ENCODE peak calls at places on chromosomes 3 and 15, in ten cellular contexts. D, F, R, M, Q, T, O, Z, P and H are unnamed samples.

GRCh38 chr3:38168988-38169363 is 3.6 kb downstream of the OXSR1 start:
- DNase-seq in D (no peak), F (no peak), R (no peak), M (no peak), Q (no peak), T (peak; percentile 42), O (no peak), Z (no peak), P (no peak), H (no peak)

GRCh38 chr3:133124511-133124910 is 86.3 kb downstream of the TMEM108 start:
- DNase-seq in D (no peak), F (no peak), R (peak; percentile 56), M (no peak), Q (no peak), T (no peak), O (no peak), Z (peak; percentile 41), P (peak; percentile 64), H (peak; percentile 13)

GRCh38 chr3:73055583-73056364 is 5.7 kb upstream of the EBLN2 start:
- DNase-seq in D (no peak), F (no peak), R (no peak), M (no peak), Q (no peak), T (no peak), O (no peak), Z (no peak), P (no peak), H (no peak)

GRCh38 chr3:46162975-46163550 is 45.0 kb downstream of the CCR1 start:
- DNase-seq in D (no peak), F (no peak), R (no peak), M (no peak), Q (no peak), T (no peak), O (no peak), Z (no peak), P (no peak), H (no peak)

GRCh38 chr15:73375755-73376305 is 7.1 kb upstream of the HCN4 start:
- DNase-seq in D (no peak), F (peak; percentile 61), R (no peak), M (no peak), Q (no peak), T (no peak), O (no peak), Z (peak; percentile 67), P (no peak), H (peak; percentile 82)

GRCh38 chr15:67165653-67166260 is 88.7 kb downstream of the AAGAB start:
- DNase-seq in D (no peak), F (no peak), R (no peak), M (no peak), Q (no peak), T (no peak), O (no peak), Z (no peak), P (no peak), H (no peak)

GRCh38 chr3:62823461-62824050 is 51.7 kb downstream of the CADPS start:
- DNase-seq in D (no peak), F (no peak), R (no peak), M (no peak), Q (no peak), T (no peak), O (no peak), Z (no peak), P (no peak), H (no peak)

GRCh38 chr15:56464893-56465520 is at the start of gene MNS1:
- DNase-seq in D (peak; percentile 41), F (peak; percentile 92), R (peak; percentile 76), M (peak; percentile 96), Q (peak; percentile 85), T (peak; percentile 93), O (peak; percentile 95), Z (peak; percentile 88), P (peak; percentile 84), H (peak; percentile 99)

GRCh38 chr15:77187751-77188464 is 117.0 kb upstream of the TSPAN3 start:
- DNase-seq in D (no peak), F (no peak), R (no peak), M (peak; percentile 64), Q (no peak), T (peak; percentile 28), O (peak; percentile 38), Z (no peak), P (no peak), H (no peak)

GRCh38 chr3:11832964-11833621 is 13.6 kb downstream of the TAMM41 start:
- DNase-seq in D (no peak), F (no peak), R (peak; percentile 51), M (no peak), Q (no peak), T (no peak), O (no peak), Z (no peak), P (no peak), H (no peak)

GRCh38 chr15:44666208-44667038 is 3.0 kb upstream of the SPG11 start:
- DNase-seq in D (peak; percentile 35), F (no peak), R (no peak), M (no peak), Q (no peak), T (no peak), O (no peak), Z (no peak), P (no peak), H (no peak)

GRCh38 chr3:126102530-126102951 is 18.6 kb upstream of the SLC41A3 start:
- DNase-seq in D (no peak), F (peak; percentile 61), R (no peak), M (no peak), Q (peak; percentile 10), T (peak; percentile 88), O (peak; percentile 22), Z (no peak), P (no peak), H (no peak)

GRCh38 chr3:116040152-116040551 is 405.1 kb downstream of the LSAMP start:
- DNase-seq in D (no peak), F (no peak), R (no peak), M (no peak), Q (no peak), T (no peak), O (no peak), Z (no peak), P (no peak), H (no peak)

GRCh38 chr15:45162771-45163507 is 24.8 kb downstream of the SHF start:
- DNase-seq in D (peak; percentile 36), F (peak; percentile 84), R (peak; percentile 69), M (peak; percentile 85), Q (peak; percentile 76), T (peak; percentile 70), O (peak; percentile 97), Z (peak; percentile 84), P (peak; percentile 54), H (peak; percentile 92)

GRCh38 chr15:78195735-78196201 is 38.6 kb downstream of the ACSBG1 start:
- DNase-seq in D (peak; percentile 40), F (no peak), R (no peak), M (no peak), Q (no peak), T (no peak), O (peak; percentile 45), Z (no peak), P (no peak), H (peak; percentile 24)

GRCh38 chr3:101170806-101171558 is 149.4 kb downstream of the IMPG2 start:
- DNase-seq in D (no peak), F (no peak), R (no peak), M (no peak), Q (no peak), T (no peak), O (no peak), Z (no peak), P (no peak), H (no peak)

GRCh38 chr3:64489361-64490044 is 198.3 kb downstream of the ADAMTS9 start:
- DNase-seq in D (no peak), F (no peak), R (no peak), M (no peak), Q (peak; percentile 59), T (no peak), O (no peak), Z (peak; percentile 30), P (no peak), H (peak; percentile 91)

GRCh38 chr3:126784254-126784653 is 80.2 kb downstream of the CHCHD6 start:
- DNase-seq in D (no peak), F (no peak), R (no peak), M (no peak), Q (no peak), T (no peak), O (no peak), Z (no peak), P (no peak), H (no peak)

GRCh38 chr15:25249236-25250010 is 189.4 kb downstream of the UBE3A start:
- DNase-seq in D (no peak), F (peak; percentile 23), R (no peak), M (no peak), Q (peak; percentile 31), T (no peak), O (no peak), Z (peak; percentile 9), P (no peak), H (no peak)

GRCh38 chr15:29140475-29141172 is 129.0 kb downstream of the NSMCE3 start:
- DNase-seq in D (no peak), F (peak; percentile 17), R (no peak), M (no peak), Q (peak; percentile 29), T (no peak), O (no peak), Z (no peak), P (no peak), H (peak; percentile 94)

GRCh38 chr3:53074366-53074696 is 28.5 kb upstream of the SFMBT1 start:
- DNase-seq in D (no peak), F (peak; percentile 27), R (no peak), M (no peak), Q (no peak), T (no peak), O (no peak), Z (no peak), P (no peak), H (no peak)

GRCh38 chr15:64847016-64847415 is 5.3 kb downstream of the PLEKHO2 start:
- DNase-seq in D (no peak), F (peak; percentile 5), R (no peak), M (no peak), Q (no peak), T (no peak), O (no peak), Z (no peak), P (no peak), H (peak; percentile 22)